ENCODE peak calls at places on chromosome 3, in six cellular contexts. One of them, this sample, is unnamed.

GRCh38 chr3:64650710-64651109 is 37.1 kb downstream of the ADAMTS9 start:
- DNase-seq in HL-60: no peak
- DNase-seq in AG10803: peak
- DNase-seq in A549: no peak
- DNase-seq in AG08395: peak
- DNase-seq in nephron progenitor cell: no peak
- DNase-seq in this sample: no peak

GRCh38 chr3:111979689-111980025 is 831 bp downstream of the ABHD10 start:
- DNase-seq in HL-60: no peak
- DNase-seq in A549: no peak
- DNase-seq in AG08395: no peak
- DNase-seq in nephron progenitor cell: no peak
- DNase-seq in AG10803: no peak
- DNase-seq in this sample: no peak

GRCh38 chr3:107644631-107645030 is 121.9 kb downstream of the BBX start:
- DNase-seq in A549: no peak
- DNase-seq in HL-60: no peak
- DNase-seq in AG08395: no peak
- DNase-seq in nephron progenitor cell: no peak
- DNase-seq in AG10803: no peak
- DNase-seq in this sample: peak

GRCh38 chr3:168272343-168272984 is 176.7 kb upstream of the GOLIM4 start:
- DNase-seq in nephron progenitor cell: no peak
- DNase-seq in A549: no peak
- DNase-seq in AG10803: no peak
- DNase-seq in AG08395: no peak
- DNase-seq in HL-60: no peak
- DNase-seq in this sample: no peak

GRCh38 chr3:127490271-127491023 is 100.1 kb downstream of the TPRA1 start:
- DNase-seq in nephron progenitor cell: no peak
- DNase-seq in AG10803: no peak
- DNase-seq in HL-60: no peak
- DNase-seq in A549: no peak
- DNase-seq in AG08395: no peak
- DNase-seq in this sample: no peak

GRCh38 chr3:34351857-34352545 is 553.6 kb downstream of the PDCD6IP start:
- DNase-seq in AG10803: no peak
- DNase-seq in AG08395: no peak
- DNase-seq in A549: no peak
- DNase-seq in nephron progenitor cell: no peak
- DNase-seq in HL-60: no peak
- DNase-seq in this sample: no peak

GRCh38 chr3:6449099-6449498 is 411.8 kb upstream of the GRM7 start:
- DNase-seq in nephron progenitor cell: no peak
- DNase-seq in AG10803: no peak
- DNase-seq in AG08395: no peak
- DNase-seq in A549: no peak
- DNase-seq in HL-60: no peak
- DNase-seq in this sample: no peak

GRCh38 chr3:13544951-13545651 is 3.8 kb upstream of the FBLN2 start:
- DNase-seq in AG08395: no peak
- DNase-seq in A549: no peak
- DNase-seq in HL-60: no peak
- DNase-seq in nephron progenitor cell: no peak
- DNase-seq in AG10803: no peak
- DNase-seq in this sample: no peak

GRCh38 chr3:77467702-77468407 is 428.0 kb downstream of the ROBO2 start:
- DNase-seq in AG10803: peak
- DNase-seq in nephron progenitor cell: no peak
- DNase-seq in HL-60: no peak
- DNase-seq in AG08395: peak
- DNase-seq in A549: no peak
- DNase-seq in this sample: no peak

GRCh38 chr3:54342676-54343075 is 220.3 kb downstream of the CACNA2D3 start:
- DNase-seq in nephron progenitor cell: peak
- DNase-seq in AG08395: no peak
- DNase-seq in AG10803: no peak
- DNase-seq in A549: no peak
- DNase-seq in HL-60: no peak
- DNase-seq in this sample: no peak

GRCh38 chr3:12963869-12964712 is 109.1 kb downstream of the IQSEC1 start:
- DNase-seq in HL-60: no peak
- DNase-seq in A549: no peak
- DNase-seq in nephron progenitor cell: no peak
- DNase-seq in AG10803: peak
- DNase-seq in AG08395: peak
- DNase-seq in this sample: no peak

GRCh38 chr3:194254032-194254431 is 97.1 kb downstream of the CPN2 start:
- DNase-seq in AG08395: no peak
- DNase-seq in AG10803: no peak
- DNase-seq in A549: no peak
- DNase-seq in nephron progenitor cell: no peak
- DNase-seq in HL-60: no peak
- DNase-seq in this sample: no peak

GRCh38 chr3:45841380-45841700 is 579 bp downstream of the LZTFL1 start:
- DNase-seq in nephron progenitor cell: peak
- DNase-seq in HL-60: peak
- DNase-seq in AG08395: peak
- DNase-seq in A549: no peak
- DNase-seq in AG10803: peak
- DNase-seq in this sample: peak

GRCh38 chr3:70973558-70973957 is 610.0 kb downstream of the FOXP1 start:
- DNase-seq in A549: no peak
- DNase-seq in AG08395: no peak
- DNase-seq in HL-60: peak
- DNase-seq in nephron progenitor cell: no peak
- DNase-seq in AG10803: peak
- DNase-seq in this sample: peak

GRCh38 chr3:30768703-30769550 is 125.5 kb downstream of the GADL1 start:
- DNase-seq in nephron progenitor cell: peak
- DNase-seq in HL-60: no peak
- DNase-seq in AG10803: peak
- DNase-seq in A549: peak
- DNase-seq in AG08395: peak
- DNase-seq in this sample: peak

GRCh38 chr3:99842826-99843589 is 25.3 kb downstream of the CMSS1 start:
- DNase-seq in AG08395: peak
- DNase-seq in AG10803: peak
- DNase-seq in HL-60: no peak
- DNase-seq in nephron progenitor cell: no peak
- DNase-seq in A549: no peak
- DNase-seq in this sample: peak

GRCh38 chr3:126395846-126396513 is 1.3 kb downstream of the CFAP100 start:
- DNase-seq in AG10803: no peak
- DNase-seq in AG08395: no peak
- DNase-seq in A549: no peak
- DNase-seq in nephron progenitor cell: no peak
- DNase-seq in HL-60: no peak
- DNase-seq in this sample: no peak

GRCh38 chr3:24145481-24145880 is 200.4 kb downstream of the NR1D2 start:
- DNase-seq in AG10803: peak
- DNase-seq in AG08395: peak
- DNase-seq in HL-60: no peak
- DNase-seq in nephron progenitor cell: no peak
- DNase-seq in A549: no peak
- DNase-seq in this sample: peak

GRCh38 chr3:162391301-162391700 is 894.7 kb downstream of the OTOL1 start:
- DNase-seq in nephron progenitor cell: no peak
- DNase-seq in AG10803: peak
- DNase-seq in A549: peak
- DNase-seq in AG08395: peak
- DNase-seq in HL-60: no peak
- DNase-seq in this sample: peak

GRCh38 chr3:12644297-12644937 is 19.5 kb downstream of the RAF1 start:
- DNase-seq in nephron progenitor cell: no peak
- DNase-seq in AG08395: peak
- DNase-seq in A549: no peak
- DNase-seq in HL-60: no peak
- DNase-seq in AG10803: peak
- DNase-seq in this sample: peak

GRCh38 chr3:4981688-4982494 is 2.7 kb downstream of the BHLHE40 start:
- DNase-seq in HL-60: peak
- DNase-seq in A549: no peak
- DNase-seq in AG10803: peak
- DNase-seq in nephron progenitor cell: no peak
- DNase-seq in AG08395: no peak
- DNase-seq in this sample: peak

GRCh38 chr3:45929042-45929679 is 14.1 kb upstream of the CXCR6 start:
- DNase-seq in HL-60: no peak
- DNase-seq in AG10803: peak
- DNase-seq in A549: peak
- DNase-seq in AG08395: peak
- DNase-seq in nephron progenitor cell: peak
- DNase-seq in this sample: peak

GRCh38 chr3:64319391-64319790 is 94.1 kb upstream of the PRICKLE2 start:
- DNase-seq in AG08395: no peak
- DNase-seq in HL-60: no peak
- DNase-seq in nephron progenitor cell: no peak
- DNase-seq in AG10803: no peak
- DNase-seq in A549: no peak
- DNase-seq in this sample: no peak

GRCh38 chr3:177437513-177438337 is 240.4 kb upstream of the TBL1XR1 start:
- DNase-seq in AG10803: peak
- DNase-seq in A549: no peak
- DNase-seq in HL-60: no peak
- DNase-seq in nephron progenitor cell: no peak
- DNase-seq in AG08395: no peak
- DNase-seq in this sample: no peak

GRCh38 chr3:29759021-29759359 is 478.1 kb downstream of the RBMS3 start:
- DNase-seq in HL-60: no peak
- DNase-seq in A549: no peak
- DNase-seq in AG10803: no peak
- DNase-seq in AG08395: peak
- DNase-seq in nephron progenitor cell: no peak
- DNase-seq in this sample: no peak

GRCh38 chr3:39038165-39038564 is 13.6 kb downstream of the SCN11A start:
- DNase-seq in nephron progenitor cell: no peak
- DNase-seq in AG10803: peak
- DNase-seq in A549: no peak
- DNase-seq in HL-60: no peak
- DNase-seq in AG08395: peak
- DNase-seq in this sample: peak

GRCh38 chr3:141460097-141460704 is 26.6 kb upstream of the RASA2 start:
- DNase-seq in AG08395: peak
- DNase-seq in A549: peak
- DNase-seq in nephron progenitor cell: peak
- DNase-seq in HL-60: no peak
- DNase-seq in AG10803: peak
- DNase-seq in this sample: peak

GRCh38 chr3:57998366-57999283 is 9.6 kb upstream of the FLNB start:
- DNase-seq in AG10803: no peak
- DNase-seq in AG08395: no peak
- DNase-seq in nephron progenitor cell: no peak
- DNase-seq in HL-60: no peak
- DNase-seq in A549: no peak
- DNase-seq in this sample: no peak

GRCh38 chr3:123584284-123584987 is 417 bp downstream of the HACD2 start:
- DNase-seq in AG08395: peak
- DNase-seq in HL-60: no peak
- DNase-seq in nephron progenitor cell: peak
- DNase-seq in A549: peak
- DNase-seq in AG10803: no peak
- DNase-seq in this sample: no peak

GRCh38 chr3:8503461-8503860 is 1.8 kb downstream of the LMCD1 start:
- DNase-seq in nephron progenitor cell: no peak
- DNase-seq in AG08395: no peak
- DNase-seq in HL-60: no peak
- DNase-seq in AG10803: no peak
- DNase-seq in A549: no peak
- DNase-seq in this sample: no peak

GRCh38 chr3:88005066-88005465 is 53.7 kb downstream of the CGGBP1 start:
- DNase-seq in AG08395: peak
- DNase-seq in HL-60: no peak
- DNase-seq in nephron progenitor cell: no peak
- DNase-seq in AG10803: peak
- DNase-seq in A549: peak
- DNase-seq in this sample: peak

GRCh38 chr3:152742368-152743347 is 92.3 kb upstream of the P2RY1 start:
- DNase-seq in AG08395: no peak
- DNase-seq in nephron progenitor cell: no peak
- DNase-seq in HL-60: no peak
- DNase-seq in A549: no peak
- DNase-seq in AG10803: no peak
- DNase-seq in this sample: no peak

GRCh38 chr3:159171333-159171732 is 369.5 kb downstream of the MFSD1 start:
- DNase-seq in HL-60: no peak
- DNase-seq in nephron progenitor cell: no peak
- DNase-seq in A549: no peak
- DNase-seq in AG10803: no peak
- DNase-seq in AG08395: no peak
- DNase-seq in this sample: no peak

GRCh38 chr3:37546876-37547275 is 314.8 kb upstream of the CTDSPL start:
- DNase-seq in HL-60: no peak
- DNase-seq in AG08395: peak
- DNase-seq in nephron progenitor cell: no peak
- DNase-seq in AG10803: peak
- DNase-seq in A549: peak
- DNase-seq in this sample: peak

GRCh38 chr3:179653777-179654117 is 907 bp downstream of the USP13 start:
- DNase-seq in A549: peak
- DNase-seq in HL-60: no peak
- DNase-seq in AG08395: no peak
- DNase-seq in nephron progenitor cell: no peak
- DNase-seq in AG10803: no peak
- DNase-seq in this sample: no peak

GRCh38 chr3:156131799-156132198 is 11.4 kb downstream of the KCNAB1 start:
- DNase-seq in A549: no peak
- DNase-seq in AG10803: no peak
- DNase-seq in HL-60: no peak
- DNase-seq in AG08395: no peak
- DNase-seq in nephron progenitor cell: no peak
- DNase-seq in this sample: no peak

GRCh38 chr3:108985844-108986243 is 32.2 kb upstream of the GUCA1C start:
- DNase-seq in AG10803: no peak
- DNase-seq in HL-60: no peak
- DNase-seq in A549: no peak
- DNase-seq in AG08395: no peak
- DNase-seq in nephron progenitor cell: no peak
- DNase-seq in this sample: no peak

GRCh38 chr3:46979958-46980497 is 562 bp downstream of the NBEAL2 start:
- DNase-seq in A549: no peak
- DNase-seq in HL-60: no peak
- DNase-seq in AG10803: no peak
- DNase-seq in nephron progenitor cell: peak
- DNase-seq in AG08395: no peak
- DNase-seq in this sample: peak

GRCh38 chr3:5258526-5258925 is 71.0 kb downstream of the EDEM1 start:
- DNase-seq in nephron progenitor cell: no peak
- DNase-seq in AG10803: no peak
- DNase-seq in A549: no peak
- DNase-seq in HL-60: no peak
- DNase-seq in AG08395: no peak
- DNase-seq in this sample: no peak